ENCODE peak calls at places on chromosomes 11 and 22, in five cellular contexts. One of them, this sample, is unnamed.

GRCh38 chr11:69409812-69410645 is 71.4 kb upstream of the LINC01488 start:
- DNase-seq in NCI-H1092: no peak
- DNase-seq in Caki2: no peak
- DNase-seq in HTR-8/SVneo: no peak
- DNase-seq in heart left ventricle: no peak
- DNase-seq in this sample: no peak

GRCh38 chr22:43946391-43946680 is 8.9 kb upstream of the SAMM50 start:
- DNase-seq in NCI-H1092: no peak
- DNase-seq in Caki2: peak; percentile 33
- DNase-seq in HTR-8/SVneo: no peak
- DNase-seq in heart left ventricle: no peak
- DNase-seq in this sample: no peak

GRCh38 chr11:87832216-87832615 is 343.0 kb downstream of the RAB38 start:
- DNase-seq in NCI-H1092: no peak
- DNase-seq in Caki2: no peak
- DNase-seq in HTR-8/SVneo: no peak
- DNase-seq in heart left ventricle: no peak
- DNase-seq in this sample: no peak

GRCh38 chr11:12465332-12465731 is 88.0 kb downstream of the PARVA start:
- DNase-seq in NCI-H1092: no peak
- DNase-seq in Caki2: no peak
- DNase-seq in HTR-8/SVneo: no peak
- DNase-seq in heart left ventricle: no peak
- DNase-seq in this sample: no peak

GRCh38 chr11:125489166-125489565 is 6.9 kb downstream of the FEZ1 start:
- DNase-seq in NCI-H1092: no peak
- DNase-seq in Caki2: no peak
- DNase-seq in HTR-8/SVneo: no peak
- DNase-seq in heart left ventricle: no peak
- DNase-seq in this sample: no peak

GRCh38 chr11:68503792-68504191 is 43.2 kb downstream of the PPP6R3 start:
- DNase-seq in NCI-H1092: no peak
- DNase-seq in Caki2: no peak
- DNase-seq in HTR-8/SVneo: no peak
- DNase-seq in heart left ventricle: no peak
- DNase-seq in this sample: no peak

GRCh38 chr11:126282361-126282741 is 542 bp upstream of the TIRAP start:
- DNase-seq in NCI-H1092: peak; percentile 39
- DNase-seq in Caki2: no peak
- DNase-seq in HTR-8/SVneo: no peak
- DNase-seq in heart left ventricle: peak; percentile 65
- DNase-seq in this sample: peak; percentile 74

GRCh38 chr11:35974878-35975578 is 31.2 kb downstream of the LDLRAD3 start:
- DNase-seq in NCI-H1092: no peak
- DNase-seq in Caki2: no peak
- DNase-seq in HTR-8/SVneo: no peak
- DNase-seq in heart left ventricle: no peak
- DNase-seq in this sample: no peak

GRCh38 chr11:130624946-130625345 is 176.5 kb downstream of the ADAMTS15 start:
- DNase-seq in NCI-H1092: no peak
- DNase-seq in Caki2: no peak
- DNase-seq in HTR-8/SVneo: no peak
- DNase-seq in heart left ventricle: no peak
- DNase-seq in this sample: no peak

GRCh38 chr11:116171271-116172140 is 601.3 kb downstream of the BUD13 start:
- DNase-seq in NCI-H1092: no peak
- DNase-seq in Caki2: no peak
- DNase-seq in HTR-8/SVneo: no peak
- DNase-seq in heart left ventricle: no peak
- DNase-seq in this sample: no peak

GRCh38 chr11:9688716-9689511 is 25.0 kb downstream of the SWAP70 start:
- DNase-seq in NCI-H1092: no peak
- DNase-seq in Caki2: peak; percentile 62
- DNase-seq in HTR-8/SVneo: peak; percentile 41
- DNase-seq in heart left ventricle: no peak
- DNase-seq in this sample: no peak

GRCh38 chr22:24875862-24876506 is 70.0 kb downstream of the SGSM1 start:
- DNase-seq in NCI-H1092: no peak
- DNase-seq in Caki2: peak; percentile 38
- DNase-seq in HTR-8/SVneo: peak; percentile 15
- DNase-seq in heart left ventricle: no peak
- DNase-seq in this sample: no peak

GRCh38 chr11:10908215-10908990 is 50.5 kb upstream of the ZBED5 start:
- DNase-seq in NCI-H1092: no peak
- DNase-seq in Caki2: peak; percentile 67
- DNase-seq in HTR-8/SVneo: peak; percentile 48
- DNase-seq in heart left ventricle: no peak
- DNase-seq in this sample: no peak

GRCh38 chr22:42939941-42940653 is 74.9 kb downstream of the PACSIN2 start:
- DNase-seq in NCI-H1092: no peak
- DNase-seq in Caki2: peak; percentile 82
- DNase-seq in HTR-8/SVneo: peak; percentile 62
- DNase-seq in heart left ventricle: peak; percentile 55
- DNase-seq in this sample: no peak

GRCh38 chr22:37486224-37486845 is at the start of gene MFNG:
- DNase-seq in NCI-H1092: no peak
- DNase-seq in Caki2: peak; percentile 69
- DNase-seq in HTR-8/SVneo: no peak
- DNase-seq in heart left ventricle: peak; percentile 80
- DNase-seq in this sample: peak; percentile 80

GRCh38 chr11:57514538-57515331 is 767 bp downstream of the SLC43A1 start:
- DNase-seq in NCI-H1092: peak; percentile 45
- DNase-seq in Caki2: no peak
- DNase-seq in HTR-8/SVneo: no peak
- DNase-seq in heart left ventricle: peak; percentile 76
- DNase-seq in this sample: peak; percentile 83

GRCh38 chr22:21568207-21569075 is 927 bp downstream of the UBE2L3 start:
- DNase-seq in NCI-H1092: peak; percentile 7
- DNase-seq in Caki2: peak; percentile 22
- DNase-seq in HTR-8/SVneo: peak; percentile 15
- DNase-seq in heart left ventricle: peak; percentile 27
- DNase-seq in this sample: peak; percentile 64

GRCh38 chr11:830295-831131 is 2.2 kb upstream of the CD151 start:
- DNase-seq in NCI-H1092: peak; percentile 78
- DNase-seq in Caki2: peak; percentile 75
- DNase-seq in HTR-8/SVneo: no peak
- DNase-seq in heart left ventricle: peak; percentile 88
- DNase-seq in this sample: peak; percentile 83

GRCh38 chr11:72751293-72752087 is 718 bp downstream of the ARAP1 start:
- DNase-seq in NCI-H1092: no peak
- DNase-seq in Caki2: no peak
- DNase-seq in HTR-8/SVneo: no peak
- DNase-seq in heart left ventricle: no peak
- DNase-seq in this sample: no peak

GRCh38 chr11:125626381-125626950 is 1.5 kb downstream of the CHEK1 start:
- DNase-seq in NCI-H1092: peak; percentile 70
- DNase-seq in Caki2: peak; percentile 73
- DNase-seq in HTR-8/SVneo: peak; percentile 66
- DNase-seq in heart left ventricle: no peak
- DNase-seq in this sample: no peak

GRCh38 chr22:29124777-29125506 is 52.1 kb downstream of the KREMEN1 start:
- DNase-seq in NCI-H1092: no peak
- DNase-seq in Caki2: no peak
- DNase-seq in HTR-8/SVneo: no peak
- DNase-seq in heart left ventricle: no peak
- DNase-seq in this sample: no peak

GRCh38 chr11:96113100-96113710 is 189.3 kb upstream of the MTMR2 start:
- DNase-seq in NCI-H1092: no peak
- DNase-seq in Caki2: no peak
- DNase-seq in HTR-8/SVneo: no peak
- DNase-seq in heart left ventricle: no peak
- DNase-seq in this sample: no peak

GRCh38 chr11:293293-293851 is 4.4 kb downstream of the PGGHG start:
- DNase-seq in NCI-H1092: no peak
- DNase-seq in Caki2: no peak
- DNase-seq in HTR-8/SVneo: no peak
- DNase-seq in heart left ventricle: peak; percentile 8
- DNase-seq in this sample: peak; percentile 30

GRCh38 chr22:26168934-26169311 is 339 bp upstream of the SEZ6L start:
- DNase-seq in NCI-H1092: peak; percentile 73
- DNase-seq in Caki2: no peak
- DNase-seq in HTR-8/SVneo: no peak
- DNase-seq in heart left ventricle: peak; percentile 26
- DNase-seq in this sample: no peak

GRCh38 chr22:26476705-26477340 is 6.8 kb downstream of the HPS4 start:
- DNase-seq in NCI-H1092: no peak
- DNase-seq in Caki2: no peak
- DNase-seq in HTR-8/SVneo: no peak
- DNase-seq in heart left ventricle: no peak
- DNase-seq in this sample: no peak

GRCh38 chr11:1260023-1260501 is 37.2 kb downstream of the MUC5B start:
- DNase-seq in NCI-H1092: no peak
- DNase-seq in Caki2: peak; percentile 34
- DNase-seq in HTR-8/SVneo: no peak
- DNase-seq in heart left ventricle: no peak
- DNase-seq in this sample: peak; percentile 67

GRCh38 chr11:9573054-9573774 is at the start of gene WEE1:
- DNase-seq in NCI-H1092: peak; percentile 98
- DNase-seq in Caki2: peak; percentile 100
- DNase-seq in HTR-8/SVneo: peak; percentile 97
- DNase-seq in heart left ventricle: peak; percentile 98
- DNase-seq in this sample: peak; percentile 98

GRCh38 chr11:87176044-87176443 is 138.3 kb downstream of the TMEM135 start:
- DNase-seq in NCI-H1092: no peak
- DNase-seq in Caki2: peak; percentile 19
- DNase-seq in HTR-8/SVneo: no peak
- DNase-seq in heart left ventricle: no peak
- DNase-seq in this sample: no peak

GRCh38 chr22:35230839-35231584 is 26.3 kb upstream of the HMGXB4 start:
- DNase-seq in NCI-H1092: peak; percentile 45
- DNase-seq in Caki2: no peak
- DNase-seq in HTR-8/SVneo: no peak
- DNase-seq in heart left ventricle: no peak
- DNase-seq in this sample: no peak